ENCODE peak calls at places on chromosomes 12 and 14, in seven cellular contexts. O, F, B, Z, I, T and A are unnamed samples. For H3K4me1, the result is how much of the 10 kb centered on the place peaks cover.

GRCh38 chr12:30847259-30847658 is 79.3 kb upstream of the TSPAN11 start:
- DNase-seq in O (peak), F (no peak), B (no peak), Z (no peak), I (peak), T (no peak), A (no peak)

GRCh38 chr12:124497658-124498057 is 69.8 kb downstream of the NCOR2 start:
- DNase-seq in O (peak), F (peak), B (no peak), Z (peak), I (no peak), T (no peak), A (no peak)

GRCh38 chr12:100248886-100249285 is 18.0 kb downstream of the DEPDC4 start:
- DNase-seq in O (peak), F (no peak), B (no peak), Z (no peak), I (no peak), T (no peak), A (no peak)

GRCh38 chr12:46480282-46480681 is 107.7 kb upstream of the SLC38A2 start:
- DNase-seq in O (no peak), F (no peak), B (no peak), Z (no peak), I (no peak), T (no peak), A (no peak)

GRCh38 chr14:90981658-90982057 is 78.8 kb downstream of the RPS6KA5 start:
- DNase-seq in O (no peak), F (no peak), B (no peak), Z (no peak), I (no peak), T (no peak), A (no peak)

GRCh38 chr12:106254724-106255123 is 6.9 kb upstream of the CKAP4 start:
- DNase-seq in O (no peak), F (no peak), B (no peak), Z (no peak), I (peak), T (no peak), A (no peak)

GRCh38 chr12:57489157-57489641 is 1.3 kb downstream of the MARS1 start:
- DNase-seq in O (no peak), F (no peak), B (no peak), Z (no peak), I (no peak), T (no peak), A (no peak)

GRCh38 chr12:100795193-100796179 is 910 bp downstream of the ANO4 start:
- DNase-seq in O (no peak), F (no peak), B (no peak), Z (no peak), I (no peak), T (no peak), A (no peak)

GRCh38 chr12:42798811-42799438 is 209.4 kb upstream of the PRICKLE1 start:
- DNase-seq in O (peak), F (no peak), B (no peak), Z (no peak), I (no peak), T (no peak), A (no peak)

GRCh38 chr12:12216349-12217017 is 50.4 kb downstream of the LRP6 start:
- DNase-seq in O (no peak), F (no peak), B (no peak), Z (no peak), I (no peak), T (no peak), A (no peak)

GRCh38 chr12:47947273-47947672 is 16.1 kb upstream of the TMEM106C start:
- DNase-seq in O (no peak), F (no peak), B (no peak), Z (no peak), I (no peak), T (no peak), A (no peak)

GRCh38 chr12:103100226-103100866 is 142.9 kb downstream of the ASCL1 start:
- DNase-seq in O (no peak), F (no peak), B (no peak), Z (no peak), I (peak), T (no peak), A (no peak)

GRCh38 chr14:23149745-23150144 is 30.7 kb upstream of the CEBPE start:
- DNase-seq in O (no peak), F (no peak), B (no peak), Z (no peak), I (no peak), T (no peak), A (no peak)
- H3K4me1 ChIP-seq in O (under half), F (under half), B (under half), Z (under half), I (under half), T (under half), A (half or more)

GRCh38 chr12:14395059-14395778 is 29.7 kb downstream of the ATF7IP start:
- DNase-seq in O (no peak), F (no peak), B (no peak), Z (no peak), I (no peak), T (no peak), A (no peak)
- H3K4me3 ChIP-seq in O (peak), F (no peak), B (no peak), Z (peak), I (peak), T (peak), A (no peak)

DNA sequence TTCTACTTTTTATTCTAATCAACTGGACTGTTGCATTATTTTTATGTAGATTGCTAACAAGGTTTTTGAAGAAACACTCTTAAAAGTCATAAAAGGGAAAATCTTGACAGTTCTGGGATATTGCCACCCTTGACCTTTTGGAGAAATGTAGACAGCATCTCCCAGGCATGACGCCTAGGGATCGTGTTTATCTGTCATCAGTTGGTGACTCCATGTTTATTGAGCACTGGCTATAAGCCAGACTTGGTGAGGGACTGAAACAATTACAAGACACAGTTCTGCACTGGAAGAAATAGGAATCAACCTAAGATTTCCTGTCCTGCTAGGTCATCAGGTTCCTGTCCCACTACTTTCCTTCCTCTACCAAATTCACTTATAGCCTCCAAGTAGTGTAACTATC is 34.5 kb downstream of the HMGA2 start:
- DNase-seq in O (no peak), F (no peak), B (no peak), Z (no peak), I (no peak), T (no peak), A (no peak)
- H3K4me1 ChIP-seq in O (under half), F (under half), B (under half), Z (under half), I (under half), T (under half), A (under half)

DNA sequence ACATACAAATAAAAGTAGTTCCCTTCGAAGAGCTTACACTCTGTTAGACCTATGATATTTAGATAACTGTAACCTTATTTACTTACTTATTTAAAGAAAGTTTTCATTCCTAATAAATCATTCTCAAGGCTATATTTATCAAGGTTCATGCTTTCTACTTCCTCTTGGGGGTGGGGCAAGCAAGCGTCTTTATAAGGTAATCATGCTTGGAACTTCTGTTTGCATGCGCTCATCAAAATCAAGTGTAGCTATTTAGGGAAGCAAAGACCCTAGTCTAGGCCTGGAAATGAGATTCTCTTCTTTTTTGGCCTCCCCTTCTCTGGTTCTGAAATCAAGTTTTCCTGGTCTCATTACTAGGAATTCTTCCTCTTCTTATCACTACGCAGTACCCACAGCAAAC is 766 bp downstream of the RERG start:
- DNase-seq in O (no peak), F (no peak), B (no peak), Z (no peak), I (no peak), T (no peak), A (no peak)
- H3K4me3 ChIP-seq in O (peak), F (peak), B (peak), Z (peak), I (peak), T (peak), A (peak)

GRCh38 chr14:103683139-103683538 is 32.1 kb downstream of the XRCC3 start:
- DNase-seq in O (no peak), F (no peak), B (no peak), Z (peak), I (no peak), T (no peak), A (no peak)

GRCh38 chr14:103676881-103677675 is 38.2 kb downstream of the XRCC3 start:
- DNase-seq in O (no peak), F (no peak), B (no peak), Z (peak), I (no peak), T (no peak), A (no peak)

GRCh38 chr14:103684471-103684870 is 30.8 kb downstream of the XRCC3 start:
- DNase-seq in O (no peak), F (no peak), B (no peak), Z (peak), I (no peak), T (no peak), A (no peak)

GRCh38 chr14:103679351-103679750 is 35.9 kb downstream of the XRCC3 start:
- DNase-seq in O (no peak), F (no peak), B (no peak), Z (peak), I (peak), T (peak), A (no peak)

DNA sequence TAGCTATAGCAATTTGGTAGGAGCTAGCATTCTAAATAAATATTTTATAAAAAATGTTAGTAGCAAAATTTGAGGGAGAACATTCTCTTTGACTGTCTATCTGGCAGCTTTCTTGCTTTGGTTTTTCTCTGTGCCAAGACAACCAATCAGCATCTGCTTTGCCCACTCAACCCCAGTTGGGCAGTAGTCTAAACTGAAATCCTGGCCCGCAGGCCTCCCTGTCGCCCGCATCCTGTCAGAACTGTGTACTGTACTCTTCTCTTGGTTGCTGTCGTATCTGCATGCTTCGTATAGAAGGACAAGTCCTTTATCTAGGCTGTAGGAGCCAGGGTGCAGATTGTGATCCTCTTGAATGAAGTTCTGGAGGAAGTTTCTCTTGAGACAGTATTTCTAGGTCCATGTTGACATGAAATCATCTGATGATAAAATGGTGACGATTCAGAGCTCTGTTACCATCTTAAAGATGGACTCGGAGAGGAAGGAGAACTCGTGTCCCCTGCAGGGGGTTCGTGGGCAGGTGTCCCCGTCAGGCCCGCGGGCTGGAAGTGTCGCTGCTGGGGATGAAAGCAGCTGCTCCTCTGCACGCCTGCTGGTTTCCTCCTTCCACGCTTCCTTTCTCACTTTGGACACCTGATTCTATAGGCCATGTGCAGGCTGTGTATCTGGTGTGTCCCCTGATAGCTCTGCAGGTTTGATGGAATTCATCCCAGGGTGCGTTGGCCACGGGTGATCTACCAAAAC is 34.6 kb downstream of the XRCC3 start:
- DNase-seq in O (no peak), F (no peak), B (no peak), Z (peak), I (no peak), T (no peak), A (no peak)
- H3K4me1 ChIP-seq in O (under half), F (under half), B (under half), Z (under half), I (under half), T (under half), A (under half)

GRCh38 chr14:74239848-74240793 is 872 bp downstream of the VSX2 start:
- DNase-seq in O (peak), F (no peak), B (no peak), Z (no peak), I (peak), T (no peak), A (no peak)

GRCh38 chr14:74240794-74241610 is 1.8 kb downstream of the VSX2 start:
- DNase-seq in O (peak), F (no peak), B (no peak), Z (no peak), I (peak), T (no peak), A (no peak)

GRCh38 chr14:74241611-74242005 is 2.4 kb downstream of the VSX2 start:
- DNase-seq in O (no peak), F (no peak), B (no peak), Z (no peak), I (no peak), T (no peak), A (no peak)

GRCh38 chr14:74237441-74237840 is 1.8 kb upstream of the VSX2 start:
- DNase-seq in O (no peak), F (no peak), B (no peak), Z (no peak), I (no peak), T (no peak), A (no peak)

GRCh38 chr14:74238974-74239847 is at the start of gene VSX2:
- DNase-seq in O (no peak), F (no peak), B (no peak), Z (no peak), I (peak), T (no peak), A (no peak)
- H3K4me3 ChIP-seq in O (no peak), F (peak), B (peak), Z (no peak), I (peak), T (peak), A (peak)

DNA sequence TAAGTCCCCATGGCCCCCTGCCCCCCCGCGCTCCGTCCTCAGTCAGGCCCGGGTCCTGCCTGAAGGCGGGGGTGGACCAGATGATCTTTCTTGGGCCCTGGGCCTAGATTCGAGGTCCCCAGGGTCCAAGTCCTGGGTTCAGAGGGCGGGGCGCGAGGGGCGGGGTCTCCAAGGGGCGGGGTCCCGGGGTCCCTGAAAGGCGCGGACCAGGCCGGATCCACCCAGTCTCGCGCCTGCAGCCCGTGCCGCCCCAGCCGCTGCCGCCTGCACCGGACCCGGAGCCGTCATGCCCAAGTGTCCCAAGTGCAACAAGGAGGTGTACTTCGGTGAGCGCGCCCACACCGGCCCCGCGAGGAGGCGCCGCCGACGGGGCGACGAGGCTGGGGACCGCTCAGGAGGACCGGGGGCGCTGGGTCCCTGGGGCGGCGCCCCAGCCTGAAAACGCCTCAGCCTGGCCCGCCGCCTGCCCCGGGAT is 325 bp downstream of the CRIP1 start:
- DNase-seq in O (no peak), F (peak), B (peak), Z (peak), I (peak), T (peak), A (no peak)
- H3K4me1 ChIP-seq in O (under half), F (under half), B (half or more), Z (under half), I (under half), T (half or more), A (half or more)

GRCh38 chr14:89641495-89642162 is 224.6 kb upstream of the FOXN3 start:
- DNase-seq in O (no peak), F (no peak), B (no peak), Z (no peak), I (no peak), T (no peak), A (no peak)
- H3K4me3 ChIP-seq in O (no peak), F (no peak), B (peak), Z (no peak), I (no peak), T (no peak), A (no peak)

DNA sequence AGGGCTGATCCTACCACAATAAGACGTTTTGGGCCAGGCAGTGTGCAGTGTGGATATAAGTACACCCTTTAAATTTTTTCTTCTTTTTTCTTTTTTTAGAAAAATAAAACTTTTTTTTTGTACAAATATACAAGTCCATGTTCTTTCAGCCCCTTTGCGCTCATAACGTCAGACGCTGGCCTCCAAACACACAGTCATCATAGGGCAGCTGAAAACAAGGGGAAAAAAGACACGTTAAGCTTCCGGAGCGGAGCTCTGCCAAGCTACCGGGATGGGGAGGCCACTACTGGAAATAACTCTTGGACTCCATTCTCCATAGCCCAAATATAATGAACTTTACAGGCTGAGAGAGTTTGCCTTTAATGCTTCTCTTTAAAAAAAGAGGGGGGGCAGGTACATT is 2.7 kb downstream of the NFKBIA start:
- DNase-seq in O (no peak), F (no peak), B (peak), Z (peak), I (no peak), T (no peak), A (no peak)
- H3K4me1 ChIP-seq in O (half or more), F (under half), B (under half), Z (under half), I (under half), T (half or more), A (half or more)